ENCODE peak calls at places on chromosomes 12 and 14, in seven cellular contexts. E is cardiac muscle cell, J is adrenal gland, H is choroid plexus epithelial cell, M is epithelial cell of esophagus, N is GM23248, W is IMR-90. D is an unnamed sample.

GRCh38 chr12:46938071-46938678 is 112.4 kb upstream of the SLC38A4 start:
- DNase-seq in E (no peak), J (no peak), H (no peak), M (peak), N (no peak), W (peak), D (no peak)

GRCh38 chr12:62808166-62808879 is 126.6 kb downstream of the PPM1H start:
- DNase-seq in E (no peak), J (no peak), H (no peak), M (no peak), N (no peak), W (no peak), D (no peak)

GRCh38 chr12:124508323-124509096 is 58.9 kb downstream of the NCOR2 start:
- DNase-seq in E (no peak), J (no peak), H (peak), M (no peak), N (peak), W (peak), D (peak)

GRCh38 chr12:95351745-95352144 is 122.2 kb upstream of the METAP2 start:
- DNase-seq in E (peak), J (peak), H (peak), M (no peak), N (peak), W (no peak), D (no peak)

GRCh38 chr14:31692376-31692781 is 131.2 kb downstream of the NUBPL start:
- DNase-seq in E (peak), J (no peak), H (peak), M (no peak), N (peak), W (peak), D (no peak)

GRCh38 chr12:90683871-90684270 is 271.1 kb downstream of the CCER1 start:
- DNase-seq in E (peak), J (no peak), H (no peak), M (peak), N (no peak), W (no peak), D (no peak)

GRCh38 chr14:74459981-74460380 is 33.1 kb downstream of the NPC2 start:
- DNase-seq in E (no peak), J (no peak), H (no peak), M (no peak), N (no peak), W (no peak), D (peak)

GRCh38 chr14:105891631-105892452 is 365.5 kb downstream of the TMEM121 start:
- DNase-seq in E (no peak), J (peak), H (no peak), M (no peak), N (no peak), W (no peak), D (no peak)

GRCh38 chr12:96034631-96035282 is 630 bp downstream of the LTA4H start:
- DNase-seq in E (peak), J (no peak), H (peak), M (peak), N (peak), W (peak), D (peak)

GRCh38 chr12:121789233-121789781 is 4.2 kb downstream of the RHOF start:
- DNase-seq in E (no peak), J (no peak), H (no peak), M (no peak), N (no peak), W (no peak), D (no peak)

GRCh38 chr12:114963846-114964245 is 279.9 kb upstream of the TBX3 start:
- DNase-seq in E (no peak), J (no peak), H (no peak), M (no peak), N (no peak), W (no peak), D (no peak)

GRCh38 chr14:73789996-73790581 is 61.5 kb upstream of the PTGR2 start:
- DNase-seq in E (peak), J (no peak), H (peak), M (peak), N (peak), W (peak), D (peak)

GRCh38 chr14:50527970-50528369 is 4.4 kb downstream of the MAP4K5 start:
- DNase-seq in E (no peak), J (no peak), H (peak), M (no peak), N (peak), W (peak), D (no peak)

GRCh38 chr12:77996670-77997069 is 166.0 kb downstream of the NAV3 start:
- DNase-seq in E (no peak), J (no peak), H (no peak), M (no peak), N (no peak), W (no peak), D (no peak)

GRCh38 chr12:124322271-124322998 is 27.5 kb downstream of the RFLNA start:
- DNase-seq in E (no peak), J (no peak), H (no peak), M (peak), N (peak), W (peak), D (peak)

GRCh38 chr14:35821546-35822411 is 4.4 kb upstream of the BRMS1L start:
- DNase-seq in E (peak), J (no peak), H (peak), M (peak), N (peak), W (peak), D (peak)

GRCh38 chr14:36513451-36514277 is 6.4 kb downstream of the NKX2-1 start:
- DNase-seq in E (no peak), J (no peak), H (no peak), M (no peak), N (no peak), W (no peak), D (no peak)

GRCh38 chr12:19398376-19399363 is 40.6 kb upstream of the AEBP2 start:
- DNase-seq in E (peak), J (no peak), H (no peak), M (no peak), N (peak), W (no peak), D (no peak)

GRCh38 chr12:4108803-4109345 is 164.7 kb upstream of the CCND2 start:
- DNase-seq in E (no peak), J (no peak), H (no peak), M (peak), N (peak), W (no peak), D (no peak)

GRCh38 chr12:4119157-4119761 is 154.3 kb upstream of the CCND2 start:
- DNase-seq in E (no peak), J (no peak), H (no peak), M (no peak), N (no peak), W (no peak), D (peak)

GRCh38 chr14:24297190-24297964 is 2.2 kb downstream of the DHRS1 start:
- DNase-seq in E (peak), J (no peak), H (peak), M (peak), N (peak), W (peak), D (no peak)

GRCh38 chr12:541676-542289 is 82.0 kb downstream of the B4GALNT3 start:
- DNase-seq in E (no peak), J (peak), H (no peak), M (peak), N (peak), W (no peak), D (peak)

GRCh38 chr14:82504894-82505293 is 971.2 kb upstream of the SEL1L start:
- DNase-seq in E (no peak), J (no peak), H (no peak), M (no peak), N (no peak), W (no peak), D (no peak)

GRCh38 chr12:111322336-111323250 is 46.3 kb downstream of the PHETA1 start:
- DNase-seq in E (no peak), J (no peak), H (no peak), M (no peak), N (peak), W (no peak), D (peak)

GRCh38 chr12:40314927-40315326 is 90.1 kb downstream of the LRRK2 start:
- DNase-seq in E (no peak), J (no peak), H (no peak), M (no peak), N (no peak), W (no peak), D (no peak)

GRCh38 chr12:112122823-112123690 is 2.3 kb upstream of the TRAFD1 start:
- DNase-seq in E (peak), J (no peak), H (peak), M (peak), N (peak), W (peak), D (no peak)

GRCh38 chr14:89681086-89682018 is 264.3 kb upstream of the FOXN3 start:
- DNase-seq in E (no peak), J (peak), H (no peak), M (peak), N (no peak), W (no peak), D (no peak)

GRCh38 chr12:99027491-99027890 is 382.4 kb downstream of the APAF1 start:
- DNase-seq in E (no peak), J (peak), H (no peak), M (peak), N (no peak), W (no peak), D (no peak)

GRCh38 chr14:86858591-86858990 is 1134.4 kb downstream of the GALC start:
- DNase-seq in E (peak), J (no peak), H (peak), M (no peak), N (no peak), W (no peak), D (no peak)

GRCh38 chr12:50740307-50740706 is 23.6 kb upstream of the ATF1 start:
- DNase-seq in E (no peak), J (no peak), H (no peak), M (peak), N (peak), W (no peak), D (no peak)

GRCh38 chr12:40439771-40440492 is 215.1 kb downstream of the LRRK2 start:
- DNase-seq in E (no peak), J (no peak), H (no peak), M (peak), N (peak), W (no peak), D (no peak)

GRCh38 chr12:5565933-5566632 is 134.2 kb downstream of the NTF3 start:
- DNase-seq in E (peak), J (no peak), H (no peak), M (no peak), N (peak), W (peak), D (no peak)

GRCh38 chr12:5561057-5561456 is 129.1 kb downstream of the NTF3 start:
- DNase-seq in E (no peak), J (no peak), H (no peak), M (no peak), N (no peak), W (no peak), D (no peak)

GRCh38 chr12:5561843-5562242 is 129.9 kb downstream of the NTF3 start:
- DNase-seq in E (no peak), J (no peak), H (no peak), M (no peak), N (no peak), W (no peak), D (no peak)

GRCh38 chr12:5560242-5560641 is 128.3 kb downstream of the NTF3 start:
- DNase-seq in E (no peak), J (no peak), H (no peak), M (no peak), N (no peak), W (peak), D (no peak)

DNA sequence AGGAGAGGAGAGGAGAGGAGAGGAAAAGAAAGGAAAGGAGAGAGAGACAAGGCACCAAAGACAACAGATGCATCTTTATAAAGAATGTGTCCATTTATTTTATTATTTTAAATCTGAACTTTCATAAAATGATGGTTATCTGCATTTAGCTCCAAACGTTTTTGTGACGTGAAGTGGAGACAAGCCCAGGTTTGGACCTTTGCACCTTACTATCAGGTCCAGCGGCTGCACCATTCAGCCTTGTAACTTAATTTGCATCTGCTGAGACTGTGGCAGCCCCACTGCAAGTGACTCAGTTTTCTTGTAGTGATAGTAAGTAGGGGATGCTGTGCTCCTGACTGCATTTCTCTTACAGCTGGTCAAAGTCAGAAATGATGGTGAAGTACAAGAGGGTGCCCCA is 130.7 kb downstream of the NTF3 start:
- DNase-seq in E (no peak), J (no peak), H (no peak), M (no peak), N (no peak), W (no peak), D (no peak)
- H3K4me3 ChIP-seq in E (no peak), J (no peak), H (no peak), M (no peak), N (no peak), W (no peak), D (no peak)

GRCh38 chr12:64826234-64826633 is 1.8 kb downstream of the TBC1D30 start:
- DNase-seq in E (peak), J (peak), H (peak), M (peak), N (peak), W (peak), D (peak)

GRCh38 chr12:64824130-64824499 is 332 bp upstream of the TBC1D30 start:
- DNase-seq in E (peak), J (no peak), H (peak), M (no peak), N (no peak), W (no peak), D (no peak)

GRCh38 chr12:64825143-64826011 is 930 bp downstream of the TBC1D30 start:
- DNase-seq in E (no peak), J (no peak), H (no peak), M (no peak), N (no peak), W (no peak), D (no peak)

GRCh38 chr12:64821116-64821630 is 3.3 kb upstream of the TBC1D30 start:
- DNase-seq in E (no peak), J (no peak), H (no peak), M (no peak), N (no peak), W (no peak), D (no peak)

GRCh38 chr12:64824500-64825142 is at the start of gene TBC1D30:
- DNase-seq in E (peak), J (peak), H (peak), M (no peak), N (peak), W (peak), D (peak)
- H3K4me3 ChIP-seq in E (peak), J (peak), H (peak), M (no peak), N (peak), W (peak), D (peak)

GRCh38 chr12:57620245-57620935 is 9.2 kb downstream of the ARHGEF25 start:
- DNase-seq in E (no peak), J (no peak), H (no peak), M (no peak), N (no peak), W (no peak), D (no peak)

GRCh38 chr12:57617942-57618341 is 6.7 kb downstream of the ARHGEF25 start:
- DNase-seq in E (no peak), J (no peak), H (no peak), M (no peak), N (no peak), W (no peak), D (no peak)

GRCh38 chr12:57620936-57621496 is 9.8 kb downstream of the ARHGEF25 start:
- DNase-seq in E (no peak), J (no peak), H (no peak), M (no peak), N (peak), W (no peak), D (peak)

GRCh38 chr12:57618966-57619433 is 7.8 kb downstream of the ARHGEF25 start:
- DNase-seq in E (no peak), J (no peak), H (no peak), M (no peak), N (no peak), W (no peak), D (no peak)

GRCh38 chr12:57619434-57620244 is 8.4 kb downstream of the ARHGEF25 start:
- DNase-seq in E (no peak), J (no peak), H (no peak), M (peak), N (no peak), W (no peak), D (no peak)
- H3K4me3 ChIP-seq in E (no peak), J (no peak), H (no peak), M (no peak), N (no peak), W (no peak), D (no peak)

GRCh38 chr12:14430394-14430986 is 65.0 kb downstream of the ATF7IP start:
- DNase-seq in E (no peak), J (no peak), H (no peak), M (no peak), N (no peak), W (no peak), D (no peak)
- H3K4me3 ChIP-seq in E (no peak), J (no peak), H (no peak), M (no peak), N (no peak), W (no peak), D (no peak)

GRCh38 chr14:102094101-102094500 is 7.3 kb upstream of the HSP90AA1 start:
- DNase-seq in E (peak), J (no peak), H (no peak), M (peak), N (no peak), W (no peak), D (no peak)

GRCh38 chr14:102096569-102097188 is 9.8 kb upstream of the HSP90AA1 start:
- DNase-seq in E (peak), J (peak), H (peak), M (peak), N (peak), W (peak), D (peak)

GRCh38 chr14:102097441-102098135 is 10.7 kb upstream of the HSP90AA1 start:
- DNase-seq in E (no peak), J (no peak), H (no peak), M (peak), N (no peak), W (no peak), D (no peak)

GRCh38 chr14:102095231-102095870 is 8.5 kb upstream of the HSP90AA1 start:
- DNase-seq in E (no peak), J (no peak), H (peak), M (peak), N (peak), W (peak), D (no peak)

GRCh38 chr14:102095871-102096568 is 9.2 kb upstream of the HSP90AA1 start:
- DNase-seq in E (no peak), J (no peak), H (peak), M (no peak), N (no peak), W (no peak), D (no peak)
- H3K4me3 ChIP-seq in E (no peak), J (no peak), H (peak), M (no peak), N (no peak), W (no peak), D (no peak)

GRCh38 chr12:2302711-2303255 is 250.0 kb downstream of the CACNA1C start:
- DNase-seq in E (no peak), J (no peak), H (no peak), M (no peak), N (no peak), W (no peak), D (no peak)
- H3K4me3 ChIP-seq in E (no peak), J (no peak), H (no peak), M (no peak), N (no peak), W (no peak), D (no peak)

GRCh38 chr14:100168515-100168914 is 9.1 kb upstream of the DEGS2 start:
- DNase-seq in E (no peak), J (no peak), H (no peak), M (no peak), N (no peak), W (no peak), D (no peak)

GRCh38 chr14:100164808-100165207 is 5.4 kb upstream of the DEGS2 start:
- DNase-seq in E (no peak), J (no peak), H (no peak), M (no peak), N (no peak), W (no peak), D (no peak)

GRCh38 chr14:100170880-100171279 is 11.4 kb upstream of the DEGS2 start:
- DNase-seq in E (no peak), J (no peak), H (no peak), M (no peak), N (no peak), W (no peak), D (no peak)

GRCh38 chr14:100165376-100165775 is 5.9 kb upstream of the DEGS2 start:
- DNase-seq in E (no peak), J (no peak), H (no peak), M (peak), N (no peak), W (no peak), D (no peak)

DNA sequence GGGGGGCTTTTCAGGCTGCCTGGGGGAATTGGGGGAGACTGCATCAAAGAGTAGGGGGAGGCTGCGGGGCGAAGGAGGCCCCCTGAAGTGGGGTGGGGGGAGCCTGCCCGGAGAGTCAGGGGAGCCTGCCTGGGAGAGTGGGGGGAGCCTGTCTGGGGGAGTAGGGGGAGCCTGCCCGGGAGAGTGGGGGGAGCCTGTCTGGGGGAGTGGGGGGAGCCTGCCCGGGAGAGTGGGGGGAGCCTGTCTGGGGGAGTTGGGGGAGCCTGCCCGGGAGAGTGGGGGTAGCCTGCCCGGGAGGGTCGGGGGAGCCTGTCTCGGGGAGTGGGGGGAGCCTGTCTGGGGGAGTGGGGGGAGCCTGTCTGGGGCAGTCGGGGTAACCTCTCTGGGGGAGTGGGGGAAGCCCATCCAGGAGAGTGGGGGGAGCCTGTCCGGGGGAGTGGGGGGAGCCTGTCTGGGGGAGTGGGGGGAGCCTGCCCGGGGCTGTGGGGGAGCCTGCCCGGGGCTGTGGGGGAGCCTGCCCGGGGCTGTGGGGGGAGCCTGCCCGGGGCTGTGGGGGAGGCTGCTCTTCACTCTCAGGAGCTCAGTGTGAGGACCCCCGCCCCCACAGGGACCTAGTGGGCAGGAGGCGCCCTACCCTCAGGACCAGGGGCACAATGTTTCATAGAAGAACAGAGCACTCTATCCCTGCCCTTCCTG is 6.5 kb upstream of the DEGS2 start:
- DNase-seq in E (no peak), J (no peak), H (no peak), M (no peak), N (no peak), W (no peak), D (no peak)
- H3K4me3 ChIP-seq in E (no peak), J (peak), H (no peak), M (no peak), N (peak), W (no peak), D (no peak)

DNA sequence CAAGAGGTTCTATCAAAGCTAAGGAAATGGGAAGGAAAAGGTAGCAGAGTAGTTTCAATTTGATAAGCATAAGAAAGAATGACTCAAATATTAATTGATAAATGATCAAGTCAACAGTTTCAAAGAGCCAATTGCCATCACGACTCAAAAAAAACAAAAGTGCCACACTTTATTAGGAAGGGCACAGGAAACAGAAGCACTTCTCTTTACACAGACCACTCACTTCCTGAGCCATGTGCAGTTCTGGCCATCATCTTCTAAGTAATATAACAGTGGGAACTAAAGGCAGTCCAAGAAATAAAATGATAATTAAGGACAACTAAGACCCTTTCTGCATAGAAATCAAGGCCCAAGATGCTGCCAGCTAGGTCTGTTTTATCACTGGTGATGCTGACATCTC is 13.2 kb downstream of the TM7SF3 start:
- DNase-seq in E (no peak), J (no peak), H (no peak), M (no peak), N (no peak), W (no peak), D (no peak)
- H3K4me3 ChIP-seq in E (no peak), J (no peak), H (no peak), M (no peak), N (no peak), W (no peak), D (no peak)